ENCODE peak calls at places on chromosomes 16 and 17, in ten cellular contexts. One of them, this sample, is unnamed.
A peak's percentile ranks its signal among the peaks of the same experiment; 100 is the strongest.

GRCh38 chr17:9178319-9178718 is 157.0 kb downstream of the NTN1 start:
- DNase-seq in lung: no peak
- DNase-seq in left ventricle myocardium inferior: no peak
- DNase-seq in GM12865: no peak
- DNase-seq in astrocyte of the spinal cord: no peak
- DNase-seq in endothelial cell: no peak
- DNase-seq in A673: no peak
- DNase-seq in WERI-Rb-1: no peak
- DNase-seq in body of pancreas: no peak
- DNase-seq in tibial nerve: no peak
- DNase-seq in this sample: no peak

GRCh38 chr17:72365857-72366415 is 245.1 kb downstream of the SOX9 start:
- DNase-seq in endothelial cell: no peak
- DNase-seq in astrocyte of the spinal cord: peak; percentile 70
- DNase-seq in lung: no peak
- DNase-seq in GM12865: peak; percentile 34
- DNase-seq in WERI-Rb-1: no peak
- DNase-seq in A673: no peak
- DNase-seq in left ventricle myocardium inferior: no peak
- DNase-seq in body of pancreas: no peak
- DNase-seq in tibial nerve: no peak
- DNase-seq in this sample: no peak

GRCh38 chr16:84446086-84446485 is 58.4 kb downstream of the MEAK7 start:
- DNase-seq in lung: no peak
- DNase-seq in endothelial cell: no peak
- DNase-seq in GM12865: no peak
- DNase-seq in body of pancreas: no peak
- DNase-seq in left ventricle myocardium inferior: no peak
- DNase-seq in tibial nerve: no peak
- DNase-seq in A673: no peak
- DNase-seq in astrocyte of the spinal cord: no peak
- DNase-seq in WERI-Rb-1: no peak
- DNase-seq in this sample: no peak

GRCh38 chr17:74241434-74241833 is 28.1 kb downstream of the TTYH2 start:
- DNase-seq in body of pancreas: no peak
- DNase-seq in left ventricle myocardium inferior: no peak
- DNase-seq in A673: no peak
- DNase-seq in WERI-Rb-1: no peak
- DNase-seq in GM12865: no peak
- DNase-seq in tibial nerve: peak; percentile 14
- DNase-seq in astrocyte of the spinal cord: no peak
- DNase-seq in endothelial cell: no peak
- DNase-seq in lung: peak; percentile 34
- DNase-seq in this sample: no peak

GRCh38 chr17:8162232-8162996 is at the start of gene VAMP2:
- DNase-seq in body of pancreas: peak; percentile 80
- DNase-seq in astrocyte of the spinal cord: peak; percentile 48
- DNase-seq in lung: peak; percentile 75
- DNase-seq in left ventricle myocardium inferior: peak; percentile 83
- DNase-seq in GM12865: peak; percentile 82
- DNase-seq in WERI-Rb-1: peak; percentile 72
- DNase-seq in A673: peak; percentile 80
- DNase-seq in tibial nerve: peak; percentile 68
- DNase-seq in endothelial cell: peak; percentile 84
- DNase-seq in this sample: peak; percentile 69

GRCh38 chr17:51372345-51373004 is 112.1 kb downstream of the UTP18 start:
- DNase-seq in A673: peak; percentile 88
- DNase-seq in tibial nerve: peak; percentile 32
- DNase-seq in GM12865: peak; percentile 91
- DNase-seq in body of pancreas: no peak
- DNase-seq in endothelial cell: peak; percentile 19
- DNase-seq in WERI-Rb-1: peak; percentile 30
- DNase-seq in lung: peak; percentile 32
- DNase-seq in left ventricle myocardium inferior: no peak
- DNase-seq in astrocyte of the spinal cord: peak; percentile 42
- DNase-seq in this sample: no peak

GRCh38 chr16:68093816-68094613 is 8.8 kb downstream of the NFATC3 start:
- DNase-seq in A673: peak; percentile 42
- DNase-seq in lung: no peak
- DNase-seq in left ventricle myocardium inferior: no peak
- DNase-seq in tibial nerve: no peak
- DNase-seq in endothelial cell: no peak
- DNase-seq in astrocyte of the spinal cord: peak; percentile 32
- DNase-seq in GM12865: no peak
- DNase-seq in WERI-Rb-1: no peak
- DNase-seq in body of pancreas: no peak
- DNase-seq in this sample: no peak

GRCh38 chr16:12082207-12082606 is 105.7 kb downstream of the SNX29 start:
- DNase-seq in body of pancreas: no peak
- DNase-seq in lung: no peak
- DNase-seq in WERI-Rb-1: no peak
- DNase-seq in astrocyte of the spinal cord: no peak
- DNase-seq in tibial nerve: no peak
- DNase-seq in left ventricle myocardium inferior: no peak
- DNase-seq in endothelial cell: no peak
- DNase-seq in A673: no peak
- DNase-seq in GM12865: no peak
- DNase-seq in this sample: no peak

DNA sequence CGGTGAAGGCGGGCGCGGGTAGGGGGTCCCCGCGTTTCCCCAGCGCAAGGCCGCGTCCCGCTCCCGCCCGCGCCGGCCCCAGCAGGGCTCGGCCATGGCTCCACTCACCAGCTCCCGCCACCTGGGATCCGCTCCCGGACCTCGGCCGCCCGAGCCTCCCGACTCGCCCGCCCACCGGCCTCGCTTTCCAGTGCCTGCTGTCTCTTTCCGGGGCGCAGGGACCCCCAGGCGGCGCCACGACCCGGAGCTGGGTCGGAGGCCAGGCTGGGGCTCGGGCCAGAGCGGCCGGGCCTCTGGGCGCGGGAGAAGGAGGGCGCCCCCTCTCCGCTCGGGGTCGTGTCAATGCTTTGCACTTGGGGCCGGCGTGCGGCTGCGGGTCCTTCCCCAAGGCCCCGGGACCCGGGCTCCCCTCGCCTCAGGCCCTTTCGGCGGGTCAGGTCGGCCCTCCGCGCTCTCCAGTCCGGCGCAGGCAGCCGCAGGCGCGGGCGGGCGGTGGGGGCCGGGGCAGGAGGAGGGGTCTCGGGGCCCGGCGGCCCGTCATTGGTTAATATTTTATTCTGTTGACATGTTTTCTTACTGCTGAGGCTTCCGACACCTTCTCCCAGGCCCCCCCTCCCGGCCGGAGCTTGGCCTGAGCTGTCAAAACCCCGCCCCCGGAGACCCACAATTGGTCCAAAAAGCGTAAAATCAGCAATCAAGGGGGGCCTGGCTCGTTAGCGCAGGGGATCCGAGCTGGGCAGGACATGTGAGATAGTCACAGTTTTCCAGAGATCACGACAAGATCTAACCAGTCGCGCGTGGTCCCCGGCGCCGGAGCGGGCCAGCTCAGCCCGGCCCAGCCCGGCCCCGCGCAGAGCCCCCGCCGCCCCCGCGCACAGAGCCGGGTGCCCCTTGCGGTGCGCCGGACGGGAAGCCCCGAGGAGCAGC is at the start of gene TBX2:
- DNase-seq in left ventricle myocardium inferior: peak; percentile 88
- DNase-seq in astrocyte of the spinal cord: peak; percentile 81
- DNase-seq in GM12865: no peak
- DNase-seq in body of pancreas: peak; percentile 39
- DNase-seq in endothelial cell: peak; percentile 47
- DNase-seq in lung: peak; percentile 74
- DNase-seq in tibial nerve: peak; percentile 82
- DNase-seq in WERI-Rb-1: peak; percentile 91
- DNase-seq in A673: no peak
- DNase-seq in this sample: no peak
- TF ChIP-seq CTCF in left ventricle myocardium inferior: no peak
- TF ChIP-seq CTCF in astrocyte of the spinal cord: no peak
- TF ChIP-seq CTCF in GM12865: no peak
- TF ChIP-seq CTCF in body of pancreas: no peak
- TF ChIP-seq CTCF in endothelial cell: no peak
- TF ChIP-seq CTCF in lung: no peak
- TF ChIP-seq CTCF in tibial nerve: no peak
- TF ChIP-seq CTCF in WERI-Rb-1: peak; percentile 24
- TF ChIP-seq CTCF in A673: no peak
- TF ChIP-seq CTCF in this sample: no peak

GRCh38 chr16:64580558-64580957 is 541.3 kb downstream of the CDH11 start:
- DNase-seq in endothelial cell: no peak
- DNase-seq in body of pancreas: no peak
- DNase-seq in astrocyte of the spinal cord: no peak
- DNase-seq in GM12865: no peak
- DNase-seq in lung: no peak
- DNase-seq in A673: no peak
- DNase-seq in left ventricle myocardium inferior: no peak
- DNase-seq in WERI-Rb-1: no peak
- DNase-seq in tibial nerve: no peak
- DNase-seq in this sample: no peak
- TF ChIP-seq CTCF in endothelial cell: no peak
- TF ChIP-seq CTCF in body of pancreas: no peak
- TF ChIP-seq CTCF in astrocyte of the spinal cord: no peak
- TF ChIP-seq CTCF in GM12865: no peak
- TF ChIP-seq CTCF in lung: no peak
- TF ChIP-seq CTCF in A673: no peak
- TF ChIP-seq CTCF in left ventricle myocardium inferior: no peak
- TF ChIP-seq CTCF in WERI-Rb-1: no peak
- TF ChIP-seq CTCF in tibial nerve: no peak
- TF ChIP-seq CTCF in this sample: no peak

GRCh38 chr16:73228649-73229048 is 180.7 kb upstream of the ZFHX3 start:
- DNase-seq in WERI-Rb-1: no peak
- DNase-seq in tibial nerve: no peak
- DNase-seq in A673: no peak
- DNase-seq in GM12865: no peak
- DNase-seq in astrocyte of the spinal cord: peak; percentile 62
- DNase-seq in lung: no peak
- DNase-seq in body of pancreas: no peak
- DNase-seq in left ventricle myocardium inferior: no peak
- DNase-seq in endothelial cell: no peak
- DNase-seq in this sample: no peak

GRCh38 chr16:73226675-73227074 is 178.7 kb upstream of the ZFHX3 start:
- DNase-seq in endothelial cell: no peak
- DNase-seq in astrocyte of the spinal cord: no peak
- DNase-seq in WERI-Rb-1: no peak
- DNase-seq in tibial nerve: no peak
- DNase-seq in left ventricle myocardium inferior: no peak
- DNase-seq in body of pancreas: no peak
- DNase-seq in lung: no peak
- DNase-seq in GM12865: no peak
- DNase-seq in A673: no peak
- DNase-seq in this sample: no peak

GRCh38 chr16:73230651-73231050 is 182.7 kb upstream of the ZFHX3 start:
- DNase-seq in endothelial cell: no peak
- DNase-seq in body of pancreas: no peak
- DNase-seq in left ventricle myocardium inferior: no peak
- DNase-seq in A673: no peak
- DNase-seq in lung: no peak
- DNase-seq in GM12865: no peak
- DNase-seq in tibial nerve: no peak
- DNase-seq in astrocyte of the spinal cord: no peak
- DNase-seq in WERI-Rb-1: no peak
- DNase-seq in this sample: no peak

GRCh38 chr16:73231379-73231778 is 183.5 kb upstream of the ZFHX3 start:
- DNase-seq in body of pancreas: no peak
- DNase-seq in WERI-Rb-1: no peak
- DNase-seq in left ventricle myocardium inferior: no peak
- DNase-seq in A673: no peak
- DNase-seq in GM12865: no peak
- DNase-seq in lung: no peak
- DNase-seq in astrocyte of the spinal cord: no peak
- DNase-seq in endothelial cell: no peak
- DNase-seq in tibial nerve: no peak
- DNase-seq in this sample: no peak

DNA sequence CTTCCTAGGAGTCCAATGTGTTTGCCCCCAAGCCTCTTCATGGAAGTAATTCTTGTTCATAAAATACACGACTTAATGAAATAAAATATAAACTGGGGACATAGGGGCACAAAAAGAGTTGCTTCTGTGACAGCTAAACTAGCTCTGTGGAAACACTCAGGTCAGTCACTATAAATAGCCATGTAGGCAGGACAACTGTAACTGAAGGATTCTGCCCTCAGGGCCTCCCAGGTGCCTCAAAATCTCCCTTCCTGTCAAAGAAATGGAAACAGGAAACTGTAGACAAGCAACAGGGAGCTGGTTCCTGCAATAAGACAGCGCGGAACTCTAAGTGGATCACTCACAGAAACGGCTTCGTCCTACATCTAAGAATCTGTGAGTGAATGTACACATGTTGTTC is 178.1 kb upstream of the ZFHX3 start:
- DNase-seq in tibial nerve: no peak
- DNase-seq in GM12865: no peak
- DNase-seq in lung: no peak
- DNase-seq in WERI-Rb-1: no peak
- DNase-seq in body of pancreas: no peak
- DNase-seq in A673: no peak
- DNase-seq in endothelial cell: no peak
- DNase-seq in left ventricle myocardium inferior: no peak
- DNase-seq in astrocyte of the spinal cord: no peak
- DNase-seq in this sample: no peak
- TF ChIP-seq CTCF in tibial nerve: no peak
- TF ChIP-seq CTCF in GM12865: no peak
- TF ChIP-seq CTCF in lung: no peak
- TF ChIP-seq CTCF in WERI-Rb-1: no peak
- TF ChIP-seq CTCF in body of pancreas: no peak
- TF ChIP-seq CTCF in A673: no peak
- TF ChIP-seq CTCF in endothelial cell: no peak
- TF ChIP-seq CTCF in left ventricle myocardium inferior: no peak
- TF ChIP-seq CTCF in astrocyte of the spinal cord: no peak
- TF ChIP-seq CTCF in this sample: no peak

GRCh38 chr17:36535669-36536081 is 888 bp downstream of the PIGW start:
- DNase-seq in tibial nerve: no peak
- DNase-seq in left ventricle myocardium inferior: no peak
- DNase-seq in astrocyte of the spinal cord: no peak
- DNase-seq in endothelial cell: no peak
- DNase-seq in lung: no peak
- DNase-seq in GM12865: no peak
- DNase-seq in WERI-Rb-1: no peak
- DNase-seq in A673: no peak
- DNase-seq in body of pancreas: no peak
- DNase-seq in this sample: no peak

GRCh38 chr17:36529121-36529520 is 5.5 kb downstream of the MYO19 start:
- DNase-seq in body of pancreas: no peak
- DNase-seq in A673: peak; percentile 4
- DNase-seq in lung: peak; percentile 15
- DNase-seq in WERI-Rb-1: no peak
- DNase-seq in left ventricle myocardium inferior: no peak
- DNase-seq in astrocyte of the spinal cord: peak; percentile 22
- DNase-seq in endothelial cell: no peak
- DNase-seq in GM12865: no peak
- DNase-seq in tibial nerve: no peak
- DNase-seq in this sample: no peak

GRCh38 chr17:36532435-36532975 is 2.2 kb downstream of the MYO19 start:
- DNase-seq in lung: no peak
- DNase-seq in tibial nerve: no peak
- DNase-seq in body of pancreas: no peak
- DNase-seq in GM12865: no peak
- DNase-seq in left ventricle myocardium inferior: no peak
- DNase-seq in astrocyte of the spinal cord: no peak
- DNase-seq in endothelial cell: no peak
- DNase-seq in A673: no peak
- DNase-seq in WERI-Rb-1: no peak
- DNase-seq in this sample: no peak

GRCh38 chr17:36534117-36534880 is at the start of gene MYO19:
- DNase-seq in A673: peak; percentile 70
- DNase-seq in lung: peak; percentile 63
- DNase-seq in left ventricle myocardium inferior: peak; percentile 62
- DNase-seq in endothelial cell: peak; percentile 62
- DNase-seq in WERI-Rb-1: peak; percentile 83
- DNase-seq in astrocyte of the spinal cord: peak; percentile 50
- DNase-seq in body of pancreas: peak; percentile 70
- DNase-seq in tibial nerve: peak; percentile 38
- DNase-seq in GM12865: peak; percentile 78
- DNase-seq in this sample: peak; percentile 61

GRCh38 chr17:36534881-36535668 is at the start of gene PIGW:
- DNase-seq in GM12865: peak; percentile 96
- DNase-seq in astrocyte of the spinal cord: peak; percentile 92
- DNase-seq in body of pancreas: peak; percentile 86
- DNase-seq in lung: peak; percentile 88
- DNase-seq in WERI-Rb-1: peak; percentile 90
- DNase-seq in endothelial cell: peak; percentile 89
- DNase-seq in A673: peak; percentile 84
- DNase-seq in left ventricle myocardium inferior: peak; percentile 89
- DNase-seq in tibial nerve: peak; percentile 70
- DNase-seq in this sample: peak; percentile 77
- TF ChIP-seq CTCF in GM12865: no peak
- TF ChIP-seq CTCF in astrocyte of the spinal cord: no peak
- TF ChIP-seq CTCF in body of pancreas: no peak
- TF ChIP-seq CTCF in lung: no peak
- TF ChIP-seq CTCF in WERI-Rb-1: no peak
- TF ChIP-seq CTCF in endothelial cell: no peak
- TF ChIP-seq CTCF in A673: no peak
- TF ChIP-seq CTCF in left ventricle myocardium inferior: no peak
- TF ChIP-seq CTCF in tibial nerve: peak; percentile 35
- TF ChIP-seq CTCF in this sample: peak; percentile 18